ENCODE peak calls at places on chromosomes 5 and 9, in four cellular contexts. D is body of pancreas, P is cardiac fibroblast, J is A549. Z is an unnamed sample.

GRCh38 chr5:87185838-87186237 is 81.8 kb upstream of the RASA1 start:
- DNase-seq in D (no peak), P (no peak), J (no peak), Z (no peak)

GRCh38 chr9:89911721-89912604 is 307.2 kb downstream of the GADD45G start:
- DNase-seq in D (no peak), P (no peak), J (no peak), Z (no peak)

GRCh38 chr5:160545832-160546231 is 124.2 kb downstream of the PTTG1 start:
- DNase-seq in D (no peak), P (no peak), J (no peak), Z (no peak)

GRCh38 chr9:120894404-120895226 is 17.6 kb upstream of the PHF19 start:
- DNase-seq in D (peak; percentile 47), P (no peak), J (no peak), Z (no peak)

GRCh38 chr5:141121563-141121962 is at the start of gene PCDHB4:
- DNase-seq in D (peak; percentile 48), P (peak; percentile 25), J (peak; percentile 10), Z (no peak)

GRCh38 chr9:113531919-113532808 is 68.6 kb downstream of the RGS3 start:
- DNase-seq in D (no peak), P (no peak), J (no peak), Z (no peak)

GRCh38 chr5:93151121-93151520 is 429.9 kb downstream of the NR2F1-AS1 start:
- DNase-seq in D (no peak), P (peak; percentile 61), J (no peak), Z (no peak)

GRCh38 chr9:125974705-125975104 is 227.5 kb downstream of the PBX3 start:
- DNase-seq in D (no peak), P (no peak), J (no peak), Z (no peak)

GRCh38 chr5:127031147-127031862 is 947 bp upstream of the MARCHF3 start:
- DNase-seq in D (peak; percentile 20), P (no peak), J (peak; percentile 5), Z (no peak)

GRCh38 chr9:98935064-98935463 is 8.6 kb upstream of the COL15A1 start:
- DNase-seq in D (no peak), P (no peak), J (no peak), Z (no peak)

GRCh38 chr9:6307551-6308096 is 20.6 kb upstream of the TPD52L3 start:
- DNase-seq in D (no peak), P (no peak), J (no peak), Z (no peak)

GRCh38 chr5:82160948-82161347 is 117.2 kb downstream of the RPS23 start:
- DNase-seq in D (no peak), P (no peak), J (no peak), Z (no peak)

GRCh38 chr9:78054180-78054579 is 22.6 kb upstream of the GNAQ start:
- DNase-seq in D (no peak), P (no peak), J (no peak), Z (no peak)

GRCh38 chr9:83491995-83492394 is 46.2 kb downstream of the FRMD3 start:
- DNase-seq in D (no peak), P (peak; percentile 40), J (no peak), Z (no peak)

GRCh38 chr5:120808135-120808534 is 344.0 kb downstream of the PRR16 start:
- DNase-seq in D (no peak), P (peak; percentile 28), J (no peak), Z (no peak)

GRCh38 chr9:98066235-98066634 is 9.7 kb downstream of the NANS start:
- DNase-seq in D (no peak), P (no peak), J (no peak), Z (no peak)

GRCh38 chr5:100516285-100516684 is 18.9 kb upstream of the FAM174A start:
- DNase-seq in D (no peak), P (no peak), J (no peak), Z (no peak)

GRCh38 chr9:77752566-77752965 is 104.4 kb upstream of the GNA14 start:
- DNase-seq in D (no peak), P (peak; percentile 96), J (no peak), Z (peak; percentile 38)

GRCh38 chr5:78182838-78183237 is 111.7 kb downstream of the AP3B1 start:
- DNase-seq in D (no peak), P (no peak), J (no peak), Z (no peak)

GRCh38 chr9:68522126-68522525 is 18.6 kb downstream of the TMEM252 start:
- DNase-seq in D (no peak), P (no peak), J (no peak), Z (no peak)

GRCh38 chr9:131611586-131611985 is 66.3 kb downstream of the PRRT1B start:
- DNase-seq in D (no peak), P (no peak), J (no peak), Z (no peak)

GRCh38 chr9:130681769-130682489 is 11.7 kb upstream of the EXOSC2 start:
- DNase-seq in D (no peak), P (no peak), J (peak; percentile 42), Z (no peak)

GRCh38 chr9:129273941-129274709 is 96.1 kb upstream of the IER5L start:
- DNase-seq in D (no peak), P (no peak), J (no peak), Z (no peak)

GRCh38 chr9:135221576-135221950 is 134.1 kb downstream of the OLFM1 start:
- DNase-seq in D (no peak), P (no peak), J (no peak), Z (no peak)

GRCh38 chr5:134426362-134426761 is 14.7 kb upstream of the CDKN2AIPNL start:
- DNase-seq in D (no peak), P (no peak), J (no peak), Z (no peak)

GRCh38 chr5:141039517-141039916 is 11.7 kb upstream of the PCDHB1 start:
- DNase-seq in D (peak; percentile 12), P (no peak), J (peak; percentile 35), Z (no peak)

GRCh38 chr5:159207616-159208507 is 1.5 kb downstream of the RNF145 start:
- DNase-seq in D (peak; percentile 75), P (peak; percentile 74), J (peak; percentile 85), Z (no peak)

GRCh38 chr5:35938518-35939227 is at the start of gene CAPSL:
- DNase-seq in D (peak; percentile 88), P (peak; percentile 63), J (peak; percentile 42), Z (peak; percentile 79)

GRCh38 chr9:131227112-131228058 is 48.9 kb downstream of the FAM78A start:
- DNase-seq in D (no peak), P (peak; percentile 54), J (peak; percentile 48), Z (no peak)

GRCh38 chr5:143397302-143398052 is 6.0 kb downstream of the NR3C1 start:
- DNase-seq in D (no peak), P (peak; percentile 34), J (no peak), Z (no peak)

GRCh38 chr9:136103651-136104487 is 8.8 kb upstream of the NACC2 start:
- DNase-seq in D (no peak), P (no peak), J (no peak), Z (no peak)

GRCh38 chr5:181114844-181115778 is 15.9 kb downstream of the OR2V1 start:
- DNase-seq in D (no peak), P (peak; percentile 52), J (peak; percentile 73), Z (no peak)

GRCh38 chr5:10474521-10475075 is 32.9 kb downstream of the ROPN1L start:
- DNase-seq in D (no peak), P (peak; percentile 39), J (no peak), Z (no peak)

GRCh38 chr5:125316913-125317545 is 570.6 kb upstream of the ZNF608 start:
- DNase-seq in D (no peak), P (no peak), J (peak; percentile 6), Z (no peak)

GRCh38 chr5:15003511-15003920 is 131.9 kb upstream of the ANKH start:
- DNase-seq in D (peak; percentile 65), P (peak; percentile 86), J (peak; percentile 79), Z (no peak)

GRCh38 chr5:138000102-138000723 is 32.7 kb downstream of the FAM13B start:
- DNase-seq in D (no peak), P (peak; percentile 77), J (peak; percentile 86), Z (peak; percentile 78)

GRCh38 chr9:130857864-130858730 is 23.0 kb downstream of the ABL1 start:
- DNase-seq in D (peak; percentile 47), P (peak; percentile 96), J (no peak), Z (no peak)

DNA sequence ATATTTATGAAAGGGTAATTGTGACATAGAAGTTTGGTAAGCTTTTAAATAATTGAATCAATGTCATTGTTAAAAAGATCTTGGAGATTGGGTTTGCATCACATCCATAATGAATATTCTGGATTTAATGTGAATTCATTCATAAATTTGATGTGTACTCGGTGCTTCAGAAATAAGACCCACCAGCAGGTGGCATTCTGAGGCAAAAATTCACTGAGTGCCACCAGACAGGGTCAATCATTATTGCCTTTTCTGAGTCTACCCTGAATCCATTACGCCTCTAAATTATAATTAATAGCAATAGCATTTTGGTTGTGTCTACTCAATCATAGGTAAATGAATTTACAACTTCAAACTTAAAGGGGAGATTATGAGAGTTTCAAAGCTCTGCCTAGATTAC is 1.0 kb downstream of the TRPC7 start:
- DNase-seq in D (no peak), P (peak; percentile 4), J (peak; percentile 7), Z (no peak)
- TF ChIP-seq CTCF in D (no peak), P (peak; percentile 38), J (peak; percentile 56), Z (peak; percentile 33)

GRCh38 chr5:157750320-157750719 is 6.8 kb downstream of the LSM11 start:
- DNase-seq in D (no peak), P (peak; percentile 73), J (no peak), Z (no peak)
- H3K4me3 ChIP-seq in D (no peak overlapping the region), P (no peak overlapping the region), J (no peak overlapping the region), Z (no peak overlapping the region)

GRCh38 chr9:10612649-10613398 is at the start of gene PTPRD:
- DNase-seq in D (peak; percentile 54), P (peak; percentile 27), J (peak; percentile 64), Z (peak; percentile 16)
- TF ChIP-seq CTCF in D (peak; percentile 39), P (no peak), J (peak; percentile 19), Z (no peak)

DNA sequence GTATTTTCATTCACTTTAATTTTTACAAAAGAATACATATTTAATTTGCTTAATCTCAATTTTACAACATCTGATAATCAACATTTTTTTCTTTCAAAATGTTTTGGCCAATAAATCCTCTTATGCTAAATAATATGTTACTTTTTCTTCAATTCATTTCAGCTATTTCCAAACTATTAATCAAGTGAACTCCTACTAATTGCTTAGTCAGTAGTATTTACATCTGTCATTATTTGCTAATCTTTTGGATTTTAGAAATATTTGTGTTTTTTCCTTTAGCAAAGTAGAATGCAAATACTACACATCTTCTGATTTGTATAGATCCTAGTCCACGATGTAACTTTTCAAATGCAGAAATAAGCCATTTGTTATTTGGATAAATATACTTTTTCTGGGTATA is 1.6 kb upstream of the TNPO1 start:
- DNase-seq in D (no peak), P (no peak), J (no peak), Z (no peak)
- H3K4me3 ChIP-seq in D (no peak overlapping the region), P (no peak overlapping the region), J (no peak overlapping the region), Z (no peak overlapping the region)